ENCODE peak calls at places on chromosomes 4 and X, in six cellular contexts. X is glutamatergic neuron, W is A549, A is tibial nerve, U is upper lobe of left lung, K is uterus. I is an unnamed sample.

GRCh38 chr4:3830774-3831528 is 64.8 kb downstream of the ADRA2C start:
- DNase-seq in X (no peak), U (no peak), W (no peak), A (no peak), K (no peak), I (no peak)

GRCh38 chrX:38260231-38260630 is 39.6 kb upstream of the SRPX start:
- DNase-seq in A (no peak), W (peak), U (no peak), X (no peak), K (no peak), I (peak)

GRCh38 chr4:140152760-140153418 is 1.1 kb downstream of the MAML3 start:
- DNase-seq in K (peak), W (no peak), U (peak), A (peak), X (peak), I (peak)

GRCh38 chr4:8727131-8727530 is 134.6 kb downstream of the CPZ start:
- DNase-seq in X (no peak), W (no peak), U (peak), A (no peak), K (no peak), I (no peak)

GRCh38 chr4:135724426-135724825 is 1522.8 kb upstream of the PABPC4L start:
- DNase-seq in U (no peak), X (no peak), A (no peak), K (no peak), W (no peak), I (no peak)

GRCh38 chrX:63664741-63665140 is 120.3 kb downstream of the ARHGEF9 start:
- DNase-seq in W (no peak), K (no peak), X (no peak), A (no peak), U (no peak), I (no peak)

GRCh38 chr4:138953962-138954371 is 61.6 kb upstream of the NOCT start:
- DNase-seq in X (no peak), K (peak), A (no peak), W (no peak), U (no peak), I (no peak)

GRCh38 chr4:175906397-175906796 is 94.3 kb upstream of the GPM6A start:
- DNase-seq in U (no peak), X (no peak), K (no peak), W (no peak), A (no peak), I (no peak)

GRCh38 chr4:97457253-97457652 is 686.0 kb downstream of the STPG2 start:
- DNase-seq in U (no peak), A (no peak), K (no peak), X (no peak), W (no peak), I (no peak)
- TF ChIP-seq CTCF in U (no peak), A (no peak), K (no peak), X (no peak), W (no peak), I (no peak)

GRCh38 chr4:173990879-173991231 is 292.6 kb downstream of the FBXO8 start:
- DNase-seq in W (no peak), X (peak), U (no peak), A (no peak), K (peak), I (peak)

GRCh38 chr4:173991321-173991720 is 292.1 kb downstream of the FBXO8 start:
- DNase-seq in U (no peak), W (no peak), A (no peak), X (no peak), K (no peak), I (no peak)

GRCh38 chr4:173991814-173992213 is 291.7 kb downstream of the FBXO8 start:
- DNase-seq in K (no peak), X (no peak), A (no peak), W (no peak), U (no peak), I (no peak)

GRCh38 chr4:173990126-173990878 is 293.2 kb downstream of the FBXO8 start:
- DNase-seq in K (no peak), U (no peak), W (peak), A (no peak), X (no peak), I (peak)
- TF ChIP-seq CTCF in K (peak), U (no peak), W (peak), A (peak), X (peak), I (peak)

GRCh38 chr4:129167640-129168260 is 71.8 kb downstream of the C4orf33 start:
- DNase-seq in K (no peak), W (no peak), A (no peak), U (no peak), X (no peak), I (peak)
- TF ChIP-seq CTCF in K (no peak), W (no peak), A (no peak), U (no peak), X (no peak), I (peak)

DNA sequence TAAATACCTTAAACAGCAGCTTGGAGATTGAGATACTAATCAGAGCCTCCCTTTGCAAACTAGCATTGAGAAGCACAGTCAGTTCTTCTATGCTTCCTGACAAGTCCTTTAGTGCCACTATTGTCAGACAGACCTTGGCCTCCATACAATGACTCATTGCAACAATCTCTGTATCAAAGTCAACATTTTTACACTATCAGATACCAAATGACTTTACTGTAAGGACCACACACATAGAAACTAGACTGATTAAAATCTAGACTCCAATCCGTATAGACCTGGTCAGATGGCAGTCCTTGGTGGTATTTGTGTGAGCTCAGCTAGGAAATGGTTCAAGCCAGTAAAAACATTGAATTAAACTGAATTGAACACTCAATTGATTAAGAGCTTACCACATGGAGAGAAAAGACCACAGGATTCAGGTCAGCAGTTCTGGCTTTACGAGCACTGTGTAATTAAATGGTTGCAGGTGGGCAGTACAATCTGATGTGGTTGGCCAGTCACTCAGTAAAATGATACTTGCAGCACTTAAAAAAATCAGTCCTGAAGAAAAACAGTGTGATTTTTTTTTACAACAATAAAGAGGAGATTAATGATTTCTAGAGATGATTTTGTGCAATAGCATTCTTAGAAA is 549.8 kb upstream of the LCORL start:
- DNase-seq in K (no peak), U (no peak), W (no peak), A (no peak), X (no peak), I (no peak)
- TF ChIP-seq CTCF in K (no peak), U (no peak), W (no peak), A (no peak), X (no peak), I (no peak)

GRCh38 chr4:55754754-55755350 is 64.7 kb upstream of the EXOC1L start:
- DNase-seq in U (no peak), K (no peak), X (no peak), W (no peak), A (no peak), I (no peak)

GRCh38 chr4:55758570-55758969 is 61.0 kb upstream of the EXOC1L start:
- DNase-seq in W (no peak), U (no peak), A (no peak), K (no peak), X (no peak), I (no peak)

GRCh38 chr4:55756208-55756607 is 63.4 kb upstream of the EXOC1L start:
- DNase-seq in K (no peak), W (no peak), A (no peak), U (no peak), X (no peak), I (no peak)

GRCh38 chr4:55757356-55758024 is 62.1 kb upstream of the EXOC1L start:
- DNase-seq in X (no peak), A (no peak), U (no peak), W (no peak), K (no peak), I (no peak)

DNA sequence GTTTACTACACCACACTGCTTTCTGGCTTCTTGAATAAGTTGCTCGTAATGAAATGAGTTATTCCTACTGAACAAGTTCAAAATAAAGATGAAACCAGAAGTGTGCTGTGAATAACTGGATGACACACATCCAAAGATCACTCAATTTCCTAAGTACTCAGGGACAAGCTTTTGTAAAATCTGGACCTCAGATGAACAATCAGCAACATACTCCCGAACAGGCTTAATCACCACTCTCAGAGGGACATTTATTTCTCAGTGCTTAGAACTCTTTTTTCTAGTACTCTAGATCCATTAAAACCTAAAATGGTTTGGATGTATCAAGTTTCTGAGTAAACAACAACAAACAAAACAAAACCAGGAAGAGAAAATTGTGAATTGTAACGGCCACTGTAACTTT is 61.5 kb upstream of the EXOC1L start:
- DNase-seq in U (no peak), X (no peak), W (no peak), A (no peak), K (no peak), I (no peak)
- TF ChIP-seq CTCF in U (no peak), X (no peak), W (no peak), A (no peak), K (no peak), I (no peak)

GRCh38 chr4:15043226-15043625 is 40.9 kb downstream of the CPEB2 start:
- DNase-seq in K (no peak), U (no peak), A (no peak), W (peak), X (no peak), I (no peak)
- TF ChIP-seq CTCF in K (no peak), U (no peak), A (no peak), W (peak), X (no peak), I (no peak)

GRCh38 chr4:86356831-86357230 is 3.0 kb downstream of the MAPK10 start:
- DNase-seq in X (no peak), U (no peak), K (no peak), A (no peak), W (no peak), I (no peak)
- TF ChIP-seq CTCF in X (no peak), U (no peak), K (no peak), A (no peak), W (no peak), I (no peak)

GRCh38 chrX:323721-324628 is 5.4 kb upstream of the GTPBP6 start:
- DNase-seq in W (peak), A (no peak), U (peak), K (no peak), X (peak), I (peak)
- TF ChIP-seq CTCF in W (peak), A (no peak), U (no peak), K (no peak), X (no peak), I (no peak)

DNA sequence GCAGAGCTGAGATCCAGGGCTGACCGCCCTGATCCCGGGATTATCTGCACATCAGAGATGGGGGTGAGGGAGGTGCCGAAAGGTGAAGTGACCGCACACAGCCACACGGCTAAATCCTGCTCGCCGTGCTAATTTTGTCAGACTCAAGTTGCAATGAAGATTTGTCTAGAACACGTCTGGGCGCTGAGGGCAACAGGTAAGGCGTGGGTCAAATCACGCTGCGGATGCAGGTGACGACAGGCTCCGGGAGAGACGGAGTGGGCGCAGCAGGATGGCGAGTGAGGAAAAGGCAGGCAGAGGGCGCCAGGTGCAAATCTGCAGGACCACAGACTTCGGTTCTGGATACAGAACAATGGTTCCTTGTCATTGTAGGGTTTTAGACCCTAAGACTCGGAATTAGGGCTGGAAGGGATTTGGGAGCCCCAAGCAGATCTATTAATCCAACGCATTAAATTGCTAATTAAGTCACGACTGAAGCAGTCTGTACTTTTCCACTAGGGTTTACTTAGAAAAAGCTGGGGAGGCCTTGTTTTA is 1.9 kb upstream of the TBC1D14 start:
- DNase-seq in A (no peak), U (peak), K (no peak), X (peak), W (peak), I (peak)
- TF ChIP-seq CTCF in A (peak), U (peak), K (peak), X (peak), W (peak), I (no peak)

I was measured in nephron progenitor cell.